ENCODE peak calls at places on chromosome 12, in eight cellular contexts. One of them, this sample, is unnamed.

GRCh38 chr12:6542209-6543009 is 8.1 kb downstream of the GAPDH start:
- DNase-seq in A549: peak
- DNase-seq in left ventricle myocardium inferior: no peak
- DNase-seq in vagina: no peak
- DNase-seq in esophagus squamous epithelium: no peak
- DNase-seq in uterus: no peak
- DNase-seq in suprapubic skin: peak
- DNase-seq in spleen: no peak
- DNase-seq in this sample: no peak

GRCh38 chr12:1456885-1457284 is 137.5 kb downstream of the FBXL14 start:
- DNase-seq in A549: no peak
- DNase-seq in left ventricle myocardium inferior: no peak
- DNase-seq in vagina: no peak
- DNase-seq in esophagus squamous epithelium: no peak
- DNase-seq in uterus: no peak
- DNase-seq in suprapubic skin: no peak
- DNase-seq in spleen: no peak
- DNase-seq in this sample: no peak

GRCh38 chr12:46891306-46891705 is 65.5 kb upstream of the SLC38A4 start:
- DNase-seq in A549: no peak
- DNase-seq in left ventricle myocardium inferior: no peak
- DNase-seq in vagina: no peak
- DNase-seq in esophagus squamous epithelium: no peak
- DNase-seq in uterus: no peak
- DNase-seq in suprapubic skin: no peak
- DNase-seq in spleen: no peak
- DNase-seq in this sample: no peak

GRCh38 chr12:87930033-87930432 is 99.2 kb downstream of the C12orf50 start:
- DNase-seq in A549: no peak
- DNase-seq in left ventricle myocardium inferior: no peak
- DNase-seq in vagina: no peak
- DNase-seq in esophagus squamous epithelium: no peak
- DNase-seq in uterus: no peak
- DNase-seq in suprapubic skin: no peak
- DNase-seq in spleen: no peak
- DNase-seq in this sample: no peak

GRCh38 chr12:42590324-42590934 is 883 bp upstream of the PRICKLE1 start:
- DNase-seq in A549: peak
- DNase-seq in left ventricle myocardium inferior: peak
- DNase-seq in vagina: no peak
- DNase-seq in esophagus squamous epithelium: no peak
- DNase-seq in uterus: peak
- DNase-seq in suprapubic skin: peak
- DNase-seq in spleen: no peak
- DNase-seq in this sample: no peak

GRCh38 chr12:121894633-121895032 is 6.0 kb downstream of the PSMD9 start:
- DNase-seq in A549: peak
- DNase-seq in left ventricle myocardium inferior: no peak
- DNase-seq in vagina: no peak
- DNase-seq in esophagus squamous epithelium: no peak
- DNase-seq in uterus: peak
- DNase-seq in suprapubic skin: no peak
- DNase-seq in spleen: no peak
- DNase-seq in this sample: no peak

GRCh38 chr12:2877959-2878732 is 1.1 kb downstream of the RHNO1 start:
- DNase-seq in A549: no peak
- DNase-seq in left ventricle myocardium inferior: no peak
- DNase-seq in vagina: no peak
- DNase-seq in esophagus squamous epithelium: no peak
- DNase-seq in uterus: no peak
- DNase-seq in suprapubic skin: no peak
- DNase-seq in spleen: peak
- DNase-seq in this sample: no peak

GRCh38 chr12:113762849-113763816 is 203.0 kb downstream of the RBM19 start:
- DNase-seq in A549: no peak
- DNase-seq in left ventricle myocardium inferior: no peak
- DNase-seq in vagina: no peak
- DNase-seq in esophagus squamous epithelium: no peak
- DNase-seq in uterus: no peak
- DNase-seq in suprapubic skin: no peak
- DNase-seq in spleen: no peak
- DNase-seq in this sample: no peak

GRCh38 chr12:65832217-65832616 is 7.9 kb downstream of the HMGA2 start:
- DNase-seq in A549: no peak
- DNase-seq in left ventricle myocardium inferior: no peak
- DNase-seq in vagina: no peak
- DNase-seq in esophagus squamous epithelium: no peak
- DNase-seq in uterus: no peak
- DNase-seq in suprapubic skin: no peak
- DNase-seq in spleen: no peak
- DNase-seq in this sample: no peak

GRCh38 chr12:56188786-56189335 is 422 bp downstream of the SMARCC2 start:
- DNase-seq in A549: no peak
- DNase-seq in left ventricle myocardium inferior: no peak
- DNase-seq in vagina: no peak
- DNase-seq in esophagus squamous epithelium: no peak
- DNase-seq in uterus: no peak
- DNase-seq in suprapubic skin: no peak
- DNase-seq in spleen: peak
- DNase-seq in this sample: no peak

GRCh38 chr12:115464008-115464672 is 780.2 kb upstream of the TBX3 start:
- DNase-seq in A549: no peak
- DNase-seq in left ventricle myocardium inferior: no peak
- DNase-seq in vagina: no peak
- DNase-seq in esophagus squamous epithelium: no peak
- DNase-seq in uterus: no peak
- DNase-seq in suprapubic skin: no peak
- DNase-seq in spleen: no peak
- DNase-seq in this sample: no peak

GRCh38 chr12:124695861-124696260 is 128.4 kb upstream of the NCOR2 start:
- DNase-seq in A549: no peak
- DNase-seq in left ventricle myocardium inferior: peak
- DNase-seq in vagina: no peak
- DNase-seq in esophagus squamous epithelium: no peak
- DNase-seq in uterus: no peak
- DNase-seq in suprapubic skin: no peak
- DNase-seq in spleen: no peak
- DNase-seq in this sample: no peak

GRCh38 chr12:114841557-114842251 is 157.7 kb upstream of the TBX3 start:
- DNase-seq in A549: no peak
- DNase-seq in left ventricle myocardium inferior: no peak
- DNase-seq in vagina: no peak
- DNase-seq in esophagus squamous epithelium: no peak
- DNase-seq in uterus: no peak
- DNase-seq in suprapubic skin: no peak
- DNase-seq in spleen: no peak
- DNase-seq in this sample: no peak

GRCh38 chr12:122399254-122399591 is 23.2 kb downstream of the CLIP1 start:
- DNase-seq in A549: no peak
- DNase-seq in left ventricle myocardium inferior: no peak
- DNase-seq in vagina: no peak
- DNase-seq in esophagus squamous epithelium: no peak
- DNase-seq in uterus: no peak
- DNase-seq in suprapubic skin: no peak
- DNase-seq in spleen: no peak
- DNase-seq in this sample: no peak

GRCh38 chr12:560666-561065 is 100.9 kb downstream of the B4GALNT3 start:
- DNase-seq in A549: no peak
- DNase-seq in left ventricle myocardium inferior: no peak
- DNase-seq in vagina: no peak
- DNase-seq in esophagus squamous epithelium: no peak
- DNase-seq in uterus: no peak
- DNase-seq in suprapubic skin: no peak
- DNase-seq in spleen: no peak
- DNase-seq in this sample: no peak

GRCh38 chr12:109946505-109946904 is 46.4 kb downstream of the TCHP start:
- DNase-seq in A549: no peak
- DNase-seq in left ventricle myocardium inferior: no peak
- DNase-seq in vagina: no peak
- DNase-seq in esophagus squamous epithelium: no peak
- DNase-seq in uterus: no peak
- DNase-seq in suprapubic skin: no peak
- DNase-seq in spleen: no peak
- DNase-seq in this sample: no peak

GRCh38 chr12:54370218-54370730 is 6.0 kb upstream of the GPR84 start:
- DNase-seq in A549: peak
- DNase-seq in left ventricle myocardium inferior: peak
- DNase-seq in vagina: no peak
- DNase-seq in esophagus squamous epithelium: no peak
- DNase-seq in uterus: peak
- DNase-seq in suprapubic skin: peak
- DNase-seq in spleen: peak
- DNase-seq in this sample: peak

GRCh38 chr12:25074113-25074512 is 120.8 kb downstream of the DNAI7 start:
- DNase-seq in A549: no peak
- DNase-seq in left ventricle myocardium inferior: no peak
- DNase-seq in vagina: no peak
- DNase-seq in esophagus squamous epithelium: no peak
- DNase-seq in uterus: no peak
- DNase-seq in suprapubic skin: no peak
- DNase-seq in spleen: no peak
- DNase-seq in this sample: no peak

GRCh38 chr12:105805730-105806390 is 332.9 kb downstream of the NUAK1 start:
- DNase-seq in A549: peak
- DNase-seq in left ventricle myocardium inferior: no peak
- DNase-seq in vagina: no peak
- DNase-seq in esophagus squamous epithelium: no peak
- DNase-seq in uterus: no peak
- DNase-seq in suprapubic skin: no peak
- DNase-seq in spleen: no peak
- DNase-seq in this sample: no peak

GRCh38 chr12:122020795-122021192 is 890 bp upstream of the BCL7A start:
- DNase-seq in A549: no peak
- DNase-seq in left ventricle myocardium inferior: no peak
- DNase-seq in vagina: no peak
- DNase-seq in esophagus squamous epithelium: no peak
- DNase-seq in uterus: no peak
- DNase-seq in suprapubic skin: no peak
- DNase-seq in spleen: no peak
- DNase-seq in this sample: no peak

DNA sequence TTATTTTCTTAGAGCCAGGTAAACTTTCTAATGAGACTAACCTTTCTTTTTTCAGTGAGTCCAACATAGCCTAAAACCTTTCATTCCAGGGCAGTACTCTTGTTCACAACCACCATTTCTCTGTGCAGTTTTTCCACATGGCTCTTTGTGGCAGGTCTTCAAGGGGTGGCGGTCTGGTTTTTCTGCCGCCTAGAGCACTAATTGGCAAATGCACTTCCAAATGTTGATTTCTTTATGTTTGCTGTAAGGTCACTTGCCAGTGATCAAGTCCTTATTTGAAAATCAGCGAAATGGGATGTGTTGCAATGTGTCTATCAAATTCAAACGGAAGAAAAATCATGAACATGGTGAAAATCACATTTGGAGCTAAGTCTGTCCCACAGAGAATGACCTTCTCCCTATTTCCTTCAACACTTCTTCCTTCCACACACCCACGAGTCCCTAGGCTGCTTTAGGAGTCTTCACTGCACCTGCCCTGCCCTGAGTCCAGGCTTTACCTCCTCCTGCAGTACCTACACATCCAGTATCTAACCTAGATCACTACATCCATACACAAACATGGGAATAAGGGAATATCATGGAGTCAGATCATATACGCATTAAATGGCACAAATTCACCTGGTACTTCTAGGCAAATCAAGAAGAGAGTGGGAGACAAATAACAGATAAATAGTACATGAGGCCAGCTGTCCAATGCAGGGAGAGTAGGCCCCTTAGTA is 1.9 kb downstream of the SRGAP1 start:
- DNase-seq in A549: peak
- DNase-seq in left ventricle myocardium inferior: no peak
- DNase-seq in vagina: no peak
- DNase-seq in esophagus squamous epithelium: no peak
- DNase-seq in uterus: no peak
- DNase-seq in suprapubic skin: no peak
- DNase-seq in spleen: no peak
- DNase-seq in this sample: no peak
- H3K4me3 ChIP-seq in A549: peak
- H3K4me3 ChIP-seq in left ventricle myocardium inferior: peak
- H3K4me3 ChIP-seq in vagina: peak
- H3K4me3 ChIP-seq in esophagus squamous epithelium: peak
- H3K4me3 ChIP-seq in uterus: peak
- H3K4me3 ChIP-seq in suprapubic skin: peak
- H3K4me3 ChIP-seq in spleen: peak
- H3K4me3 ChIP-seq in this sample: peak

GRCh38 chr12:14418526-14418925 is 53.0 kb downstream of the ATF7IP start:
- DNase-seq in A549: no peak
- DNase-seq in left ventricle myocardium inferior: no peak
- DNase-seq in vagina: no peak
- DNase-seq in esophagus squamous epithelium: no peak
- DNase-seq in uterus: no peak
- DNase-seq in suprapubic skin: no peak
- DNase-seq in spleen: no peak
- DNase-seq in this sample: no peak
- H3K4me3 ChIP-seq in A549: no peak
- H3K4me3 ChIP-seq in left ventricle myocardium inferior: peak
- H3K4me3 ChIP-seq in vagina: no peak
- H3K4me3 ChIP-seq in esophagus squamous epithelium: no peak
- H3K4me3 ChIP-seq in uterus: no peak
- H3K4me3 ChIP-seq in suprapubic skin: no peak
- H3K4me3 ChIP-seq in spleen: peak
- H3K4me3 ChIP-seq in this sample: no peak

DNA sequence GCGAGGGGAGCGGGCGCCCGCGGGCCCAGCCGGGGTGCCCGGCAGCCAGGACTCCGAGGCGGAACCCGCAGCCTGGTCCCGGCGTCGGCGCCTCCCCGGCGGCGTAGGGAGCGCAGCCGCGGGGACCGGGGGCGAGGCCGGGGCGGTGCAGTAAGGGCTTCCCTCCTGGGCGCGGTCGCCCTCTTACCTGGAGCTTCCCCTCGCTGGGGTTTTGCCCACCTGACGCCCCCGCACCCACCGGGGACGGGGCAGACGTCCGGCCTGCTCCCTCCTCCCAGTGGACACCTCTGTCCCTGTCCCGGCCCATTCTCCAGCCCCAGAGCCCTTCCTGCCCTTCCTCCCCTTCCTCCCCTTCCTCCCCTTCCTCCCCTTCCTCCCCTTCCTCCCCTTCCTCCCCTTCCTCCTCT is 413 bp upstream of the TUBA1C start:
- DNase-seq in A549: no peak
- DNase-seq in left ventricle myocardium inferior: no peak
- DNase-seq in vagina: no peak
- DNase-seq in esophagus squamous epithelium: no peak
- DNase-seq in uterus: no peak
- DNase-seq in suprapubic skin: peak
- DNase-seq in spleen: peak
- DNase-seq in this sample: no peak
- H3K4me3 ChIP-seq in A549: peak
- H3K4me3 ChIP-seq in left ventricle myocardium inferior: peak
- H3K4me3 ChIP-seq in vagina: peak
- H3K4me3 ChIP-seq in esophagus squamous epithelium: peak
- H3K4me3 ChIP-seq in uterus: peak
- H3K4me3 ChIP-seq in suprapubic skin: peak
- H3K4me3 ChIP-seq in spleen: peak
- H3K4me3 ChIP-seq in this sample: peak

DNA sequence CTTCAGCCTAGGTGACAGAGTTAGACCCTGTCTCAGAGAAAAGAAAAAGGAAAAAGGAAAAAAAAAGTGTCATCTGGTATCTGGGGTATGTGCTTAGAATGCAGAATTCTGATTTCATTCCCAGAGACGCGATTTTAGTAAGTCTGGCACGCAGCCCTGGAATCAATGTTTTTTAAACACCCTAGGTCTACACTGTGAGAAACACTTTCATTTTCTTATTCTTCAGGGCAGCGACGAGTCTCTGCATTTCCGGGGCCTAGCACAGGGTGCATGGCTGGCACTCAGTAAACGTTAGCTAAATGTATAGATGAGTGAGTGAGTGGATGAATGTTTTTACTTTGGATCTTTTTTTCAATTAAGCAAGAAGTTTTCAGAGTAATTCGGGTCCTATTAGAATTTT is 243.7 kb upstream of the PWP1 start:
- DNase-seq in A549: no peak
- DNase-seq in left ventricle myocardium inferior: no peak
- DNase-seq in vagina: no peak
- DNase-seq in esophagus squamous epithelium: no peak
- DNase-seq in uterus: peak
- DNase-seq in suprapubic skin: no peak
- DNase-seq in spleen: peak
- DNase-seq in this sample: no peak
- H3K4me3 ChIP-seq in A549: no peak
- H3K4me3 ChIP-seq in left ventricle myocardium inferior: no peak
- H3K4me3 ChIP-seq in vagina: peak
- H3K4me3 ChIP-seq in esophagus squamous epithelium: no peak
- H3K4me3 ChIP-seq in uterus: no peak
- H3K4me3 ChIP-seq in suprapubic skin: peak
- H3K4me3 ChIP-seq in spleen: peak
- H3K4me3 ChIP-seq in this sample: peak